ENCODE peak calls at places on chromosome 12, in six cellular contexts. F is HuH-7, W is uterus, M is activated gamma-delta T cell treated with Interleukin-2 at 50 U/mL for 16 hours, Y is H9, J is suprapubic skin. A is an unnamed sample.

GRCh38 chr12:613996-614726 is 49.1 kb downstream of the NINJ2 start:
- DNase-seq in F (no peak), W (no peak), M (peak), Y (peak), J (no peak), A (no peak)

GRCh38 chr12:101875112-101875961 is 2.0 kb upstream of the DRAM1 start:
- DNase-seq in F (no peak), W (no peak), M (no peak), Y (no peak), J (no peak), A (no peak)

GRCh38 chr12:46904406-46905240 is 78.8 kb upstream of the SLC38A4 start:
- DNase-seq in F (no peak), W (no peak), M (no peak), Y (no peak), J (no peak), A (no peak)

GRCh38 chr12:19186722-19187661 is 57.5 kb downstream of the PLEKHA5 start:
- DNase-seq in F (peak), W (no peak), M (no peak), Y (no peak), J (no peak), A (no peak)

GRCh38 chr12:88184196-88184595 is 42.1 kb downstream of the TMTC3 start:
- DNase-seq in F (no peak), W (no peak), M (no peak), Y (no peak), J (no peak), A (no peak)

GRCh38 chr12:110339184-110339952 is 58.3 kb downstream of the ATP2A2 start:
- DNase-seq in F (no peak), W (no peak), M (no peak), Y (no peak), J (no peak), A (no peak)

GRCh38 chr12:55698241-55698955 is 9.3 kb downstream of the ITGA7 start:
- DNase-seq in F (no peak), W (peak), M (no peak), Y (no peak), J (no peak), A (no peak)

GRCh38 chr12:90954921-90955320 is at the start of gene CCER1:
- DNase-seq in F (no peak), W (no peak), M (no peak), Y (no peak), J (no peak), A (no peak)

GRCh38 chr12:88895634-88896033 is 315.4 kb upstream of the KITLG start:
- DNase-seq in F (no peak), W (no peak), M (no peak), Y (no peak), J (no peak), A (no peak)

GRCh38 chr12:22215467-22216253 is 118.8 kb downstream of the ST8SIA1 start:
- DNase-seq in F (no peak), W (no peak), M (no peak), Y (no peak), J (no peak), A (no peak)

GRCh38 chr12:111529424-111530368 is 69.4 kb downstream of the ATXN2 start:
- DNase-seq in F (peak), W (peak), M (peak), Y (peak), J (no peak), A (peak)

GRCh38 chr12:108833757-108834472 is 23.5 kb downstream of the SSH1 start:
- DNase-seq in F (no peak), W (peak), M (no peak), Y (no peak), J (no peak), A (peak)

GRCh38 chr12:116143883-116144266 is 133.6 kb downstream of the MED13L start:
- DNase-seq in F (no peak), W (no peak), M (no peak), Y (no peak), J (no peak), A (no peak)

GRCh38 chr12:79114896-79115295 is 250.3 kb downstream of the SYT1 start:
- DNase-seq in F (no peak), W (no peak), M (no peak), Y (no peak), J (no peak), A (no peak)

GRCh38 chr12:51430196-51430895 is 5.7 kb downstream of the SLC4A8 start:
- DNase-seq in F (peak), W (no peak), M (no peak), Y (no peak), J (no peak), A (no peak)

GRCh38 chr12:19421503-19422282 is 17.6 kb upstream of the AEBP2 start:
- DNase-seq in F (no peak), W (no peak), M (no peak), Y (peak), J (no peak), A (no peak)

GRCh38 chr12:57165741-57166140 is 18.3 kb upstream of the LRP1-AS start:
- DNase-seq in F (no peak), W (no peak), M (no peak), Y (no peak), J (no peak), A (no peak)

GRCh38 chr12:121467638-121468403 is 67.9 kb downstream of the RNF34 start:
- DNase-seq in F (no peak), W (peak), M (no peak), Y (peak), J (no peak), A (peak)

GRCh38 chr12:55703976-55704761 is 3.5 kb downstream of the ITGA7 start:
- DNase-seq in F (no peak), W (peak), M (no peak), Y (no peak), J (no peak), A (no peak)

A was measured in adrenal gland.